ENCODE peak calls at places on chromosomes 5 and 9, in six cellular contexts. L is stomach, E is A549, X is right atrium auricular region, F is dorsolateral prefrontal cortex, C is fibroblast of lung. R is an unnamed sample.

GRCh38 chr5:103915081-103915480 is 352.5 kb upstream of the NUDT12 start:
- DNase-seq in L (no peak), E (no peak), X (no peak), F (no peak), C (no peak), R (no peak)

GRCh38 chr5:151651997-151652645 is 34.6 kb downstream of the SPARC start:
- DNase-seq in L (peak), E (peak), X (peak), F (peak), C (peak), R (peak)

GRCh38 chr5:57416246-57416996 is 66.2 kb downstream of the ACTBL2 start:
- DNase-seq in L (no peak), E (no peak), X (no peak), F (no peak), C (peak), R (no peak)

GRCh38 chr9:78041971-78042370 is 10.4 kb upstream of the GNAQ start:
- DNase-seq in L (no peak), E (no peak), X (no peak), F (no peak), C (no peak), R (no peak)

GRCh38 chr5:138504799-138505198 is 38.2 kb downstream of the ETF1 start:
- DNase-seq in L (peak), E (no peak), X (no peak), F (no peak), C (no peak), R (no peak)

GRCh38 chr5:137072376-137073174 is 426.6 kb downstream of the SPOCK1 start:
- DNase-seq in L (no peak), E (no peak), X (peak), F (no peak), C (no peak), R (no peak)

GRCh38 chr5:38595149-38595725 is 38.8 kb upstream of the LIFR start:
- DNase-seq in L (no peak), E (peak), X (no peak), F (no peak), C (peak), R (no peak)

GRCh38 chr5:138110266-138110963 is 26.6 kb downstream of the WNT8A start:
- DNase-seq in L (no peak), E (no peak), X (no peak), F (no peak), C (no peak), R (no peak)

GRCh38 chr5:93571111-93571977 is 9.7 kb downstream of the NR2F1-AS1 start:
- DNase-seq in L (no peak), E (no peak), X (no peak), F (no peak), C (no peak), R (no peak)

GRCh38 chr5:109989994-109990722 is 300.4 kb downstream of the MAN2A1 start:
- DNase-seq in L (no peak), E (no peak), X (no peak), F (no peak), C (no peak), R (no peak)

GRCh38 chr9:8599937-8600336 is 800.4 kb upstream of the DMAC1 start:
- DNase-seq in L (no peak), E (no peak), X (no peak), F (no peak), C (no peak), R (no peak)

GRCh38 chr9:19799784-19800183 is 10.9 kb upstream of the SLC24A2 start:
- DNase-seq in L (no peak), E (no peak), X (no peak), F (no peak), C (no peak), R (no peak)

GRCh38 chr5:9263656-9264055 is 282.2 kb downstream of the SEMA5A start:
- DNase-seq in L (no peak), E (no peak), X (no peak), F (no peak), C (no peak), R (no peak)

GRCh38 chr5:19771174-19771835 is 216.7 kb downstream of the CDH18 start:
- DNase-seq in L (no peak), E (no peak), X (no peak), F (no peak), C (peak), R (no peak)

GRCh38 chr5:179530069-179530998 is 20.0 kb upstream of the RUFY1 start:
- DNase-seq in L (peak), E (peak), X (peak), F (no peak), C (peak), R (peak)

GRCh38 chr9:17052626-17053025 is 82.2 kb upstream of the CNTLN start:
- DNase-seq in L (no peak), E (no peak), X (no peak), F (no peak), C (no peak), R (no peak)

GRCh38 chr9:121930970-121931369 is 162.1 kb downstream of the TTLL11 start:
- DNase-seq in L (no peak), E (no peak), X (no peak), F (no peak), C (no peak), R (no peak)

GRCh38 chr9:5352637-5353248 is 13.1 kb upstream of the RLN1 start:
- DNase-seq in L (no peak), E (no peak), X (no peak), F (no peak), C (no peak), R (no peak)

GRCh38 chr9:125204477-125204876 is 4.1 kb downstream of the RABEPK start:
- DNase-seq in L (no peak), E (no peak), X (no peak), F (no peak), C (no peak), R (no peak)

GRCh38 chr9:106534800-106535199 is 328.2 kb upstream of the ZNF462 start:
- DNase-seq in L (no peak), E (no peak), X (no peak), F (no peak), C (no peak), R (no peak)

GRCh38 chr9:7121664-7122063 is 363.9 kb downstream of the KDM4C start:
- DNase-seq in L (no peak), E (no peak), X (no peak), F (no peak), C (no peak), R (no peak)

GRCh38 chr5:1487079-1487764 is 36.5 kb downstream of the LPCAT1 start:
- DNase-seq in L (no peak), E (no peak), X (no peak), F (no peak), C (no peak), R (no peak)

GRCh38 chr5:1490360-1490759 is 33.4 kb downstream of the LPCAT1 start:
- DNase-seq in L (no peak), E (no peak), X (no peak), F (no peak), C (no peak), R (no peak)

GRCh38 chr5:1486271-1486670 is 37.5 kb downstream of the LPCAT1 start:
- DNase-seq in L (no peak), E (no peak), X (no peak), F (no peak), C (no peak), R (no peak)

GRCh38 chr5:1489754-1490153 is 34.0 kb downstream of the LPCAT1 start:
- DNase-seq in L (no peak), E (no peak), X (no peak), F (no peak), C (no peak), R (no peak)

GRCh38 chr5:1488882-1489680 is 34.7 kb downstream of the LPCAT1 start:
- DNase-seq in L (no peak), E (no peak), X (no peak), F (no peak), C (peak), R (no peak)
- TF ChIP-seq CTCF in L (no peak), E (no peak), X (no peak), F (no peak), C (no peak), R (no peak)

DNA sequence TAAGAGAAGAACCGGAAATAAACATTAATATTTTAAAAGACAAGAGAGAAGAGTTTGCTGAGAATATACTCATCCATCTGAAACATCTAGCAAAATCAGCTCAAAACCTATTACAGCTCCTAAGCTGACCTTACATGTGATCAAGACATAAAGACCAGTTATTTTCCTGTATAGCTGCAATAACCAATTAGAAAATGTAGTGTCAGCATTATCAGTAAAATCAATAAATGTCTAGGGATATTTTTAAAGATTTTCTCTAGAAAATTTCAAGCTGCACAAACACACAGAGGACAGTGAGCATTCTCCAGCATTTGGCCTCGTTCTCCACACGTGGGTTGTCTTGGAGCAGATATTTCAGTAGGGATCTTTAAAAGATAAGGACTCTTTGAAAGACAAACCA is 127.6 kb upstream of the CACNA1B start:
- DNase-seq in L (no peak), E (no peak), X (no peak), F (no peak), C (no peak), R (no peak)
- H3K27ac ChIP-seq in L (no peak), E (no peak), X (no peak), F (no peak), C (no peak), R (no peak)

GRCh38 chr5:52119768-52120167 is 667.9 kb upstream of the ITGA1 start:
- DNase-seq in L (no peak), E (no peak), X (no peak), F (no peak), C (no peak), R (no peak)
- TF ChIP-seq CTCF in L (no peak), E (no peak), X (no peak), F (no peak), C (no peak), R (no peak)

DNA sequence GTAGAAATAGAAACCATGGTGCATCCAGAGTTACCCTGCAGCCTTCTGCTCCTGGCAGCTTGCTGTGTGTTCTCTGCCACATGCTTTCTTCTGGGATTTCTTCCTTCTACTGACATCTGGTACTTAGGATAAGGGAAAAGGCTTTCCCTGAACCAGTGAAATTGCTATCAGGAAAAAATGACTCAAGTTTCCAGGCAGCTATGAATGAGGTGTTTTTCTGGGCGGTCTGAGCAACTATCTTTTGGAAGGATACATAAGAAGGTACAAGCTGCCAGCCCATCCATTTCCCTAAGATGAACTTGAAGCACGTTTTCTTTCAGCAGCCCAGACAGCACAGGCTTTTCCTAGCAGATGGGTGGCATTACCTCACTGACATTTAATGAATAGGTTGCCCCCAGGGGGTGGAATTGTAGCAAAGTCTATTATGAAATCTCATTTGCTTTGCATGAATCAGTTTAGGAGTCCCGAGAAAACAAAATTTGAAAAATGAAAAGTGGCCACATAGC is 108.7 kb downstream of the C9orf152 start:
- DNase-seq in L (no peak), E (no peak), X (peak), F (no peak), C (peak), R (no peak)
- H3K27ac ChIP-seq in L (no peak), E (no peak), X (peak), F (no peak), C (peak), R (no peak)